ENCODE peak calls at places on chromosomes 2 and 18, in ten cellular contexts. Z, X, Y, S, K, D, F, B, E and Q are unnamed samples.

GRCh38 chr2:53512071-53512841 is 255.3 kb upstream of the CHAC2 start:
- DNase-seq in Y (peak), Z (no peak), F (peak), E (no peak), B (no peak), X (no peak), D (no peak), K (peak), S (no peak), Q (no peak)

GRCh38 chr2:134336352-134336751 is 82.5 kb downstream of the MGAT5 start:
- DNase-seq in D (no peak), S (no peak), K (no peak), Z (no peak), X (no peak), B (no peak), E (no peak), F (no peak), Y (no peak), Q (no peak)

GRCh38 chr2:10264506-10265327 is 38.0 kb upstream of the HPCAL1 start:
- DNase-seq in S (peak), B (peak), K (no peak), Z (no peak), E (no peak), F (no peak), Y (no peak), X (peak), D (no peak), Q (peak)

GRCh38 chr2:60707750-60708371 is 48.2 kb upstream of the PAPOLG start:
- DNase-seq in K (no peak), F (peak), S (no peak), Z (no peak), D (peak), E (no peak), X (peak), Y (peak), B (no peak), Q (no peak)

GRCh38 chr2:179422037-179422643 is 157.5 kb upstream of the SESTD1 start:
- DNase-seq in X (no peak), K (peak), F (peak), E (peak), S (peak), Y (peak), D (no peak), B (peak), Z (no peak), Q (peak)

GRCh38 chr2:9002637-9003365 is 683 bp downstream of the MBOAT2 start:
- DNase-seq in Y (peak), B (no peak), S (peak), D (no peak), Z (no peak), X (peak), E (no peak), K (no peak), F (peak), Q (peak)

GRCh38 chr2:136411946-136412345 is 294.0 kb upstream of the CXCR4 start:
- DNase-seq in S (no peak), F (no peak), E (no peak), K (no peak), Z (no peak), X (no peak), D (no peak), B (no peak), Y (no peak), Q (no peak)

GRCh38 chr2:16862474-16862873 is 196.8 kb upstream of the CYRIA start:
- DNase-seq in B (no peak), D (no peak), K (no peak), E (no peak), F (no peak), Y (no peak), S (no peak), X (no peak), Z (no peak), Q (no peak)

GRCh38 chr2:172674034-172674967 is 61.3 kb upstream of the RAPGEF4 start:
- DNase-seq in Y (peak), E (peak), D (no peak), K (peak), Z (no peak), S (no peak), F (no peak), B (no peak), X (peak), Q (no peak)

GRCh38 chr2:230569298-230569697 is 143.3 kb upstream of the CAB39 start:
- DNase-seq in F (no peak), S (no peak), E (no peak), K (no peak), Z (no peak), Y (no peak), X (no peak), B (no peak), D (no peak), Q (no peak)

GRCh38 chr2:11477994-11478393 is 12.0 kb upstream of the E2F6 start:
- DNase-seq in X (peak), F (peak), K (peak), Z (peak), Y (peak), D (peak), B (peak), S (peak), E (peak), Q (peak)

GRCh38 chr18:73645175-73645715 is 502.4 kb downstream of the FBXO15 start:
- DNase-seq in D (no peak), E (no peak), F (no peak), Z (no peak), B (no peak), Y (no peak), S (no peak), X (no peak), K (no peak), Q (no peak)

GRCh38 chr2:128303095-128303791 is 15.4 kb downstream of the HS6ST1 start:
- DNase-seq in D (no peak), E (no peak), Y (no peak), X (no peak), F (no peak), B (no peak), K (no peak), Z (no peak), S (peak), Q (no peak)

GRCh38 chr2:96869281-96869823 is 528 bp downstream of the SEMA4C start:
- DNase-seq in K (peak), B (peak), Z (no peak), X (peak), S (peak), Y (peak), E (peak), F (peak), D (peak), Q (no peak)

GRCh38 chr2:223797073-223797472 is 40.3 kb downstream of the AP1S3 start:
- DNase-seq in E (no peak), Y (no peak), K (peak), X (no peak), B (no peak), F (no peak), S (no peak), D (peak), Z (no peak), Q (no peak)

GRCh38 chr2:207692206-207693065 is 19.0 kb upstream of the CCNYL1 start:
- DNase-seq in F (no peak), S (no peak), Y (peak), X (peak), E (peak), Z (peak), B (no peak), K (no peak), D (peak), Q (no peak)

GRCh38 chr18:48785686-48786470 is 164.9 kb downstream of the SMAD7 start:
- DNase-seq in Z (no peak), B (peak), S (no peak), X (no peak), Y (no peak), E (no peak), F (no peak), D (no peak), K (no peak), Q (peak)

GRCh38 chr2:72211359-72211758 is 63.7 kb upstream of the CYP26B1 start:
- DNase-seq in B (no peak), X (no peak), E (no peak), F (no peak), D (no peak), S (no peak), Z (no peak), K (no peak), Y (no peak), Q (no peak)

GRCh38 chr2:65353046-65353445 is 79.4 kb downstream of the SPRED2 start:
- DNase-seq in E (no peak), D (no peak), F (no peak), B (no peak), X (peak), K (no peak), S (no peak), Y (no peak), Z (no peak), Q (no peak)

GRCh38 chr2:74199871-74200305 is 1.5 kb downstream of the MTHFD2 start:
- DNase-seq in X (peak), D (no peak), Z (no peak), Y (no peak), K (no peak), B (peak), S (no peak), E (no peak), F (no peak), Q (no peak)

GRCh38 chr2:233964581-233964980 is 47.4 kb downstream of the TRPM8 start:
- DNase-seq in K (no peak), X (no peak), F (peak), E (no peak), S (no peak), D (no peak), B (no peak), Z (no peak), Y (no peak), Q (no peak)

GRCh38 chr2:106306396-106306795 is 112.3 kb upstream of the UXS1 start:
- DNase-seq in F (no peak), S (no peak), D (no peak), Y (no peak), Z (no peak), B (no peak), X (no peak), K (no peak), E (no peak), Q (no peak)

GRCh38 chr18:49006641-49007136 is 55.9 kb upstream of the SMAD7 start:
- DNase-seq in D (no peak), X (no peak), Y (no peak), K (no peak), B (no peak), S (peak), F (no peak), E (no peak), Z (no peak), Q (no peak)

GRCh38 chr18:24064701-24065100 is 50.1 kb downstream of the TTC39C start:
- DNase-seq in K (no peak), Z (no peak), E (no peak), X (no peak), Y (no peak), B (no peak), D (peak), S (no peak), F (no peak), Q (no peak)

GRCh38 chr2:55550368-55551102 is 31.0 kb downstream of the CFAP36 start:
- DNase-seq in F (peak), D (peak), X (no peak), B (no peak), S (no peak), Z (no peak), K (no peak), E (no peak), Y (peak), Q (no peak)